ENCODE peak calls at places on chromosome 9, in seven cellular contexts. X, B, F, C, O, J and V are unnamed samples.

GRCh38 chr9:119601632-119602031 is 232.4 kb upstream of the BRINP1 start:
- DNase-seq in J (no peak), X (no peak), B (no peak), O (no peak), F (no peak), C (no peak), V (no peak)

GRCh38 chr9:4538621-4539020 is 48.4 kb downstream of the SLC1A1 start:
- DNase-seq in O (no peak), C (no peak), J (no peak), X (no peak), F (no peak), B (no peak), V (no peak)

GRCh38 chr9:35518212-35518917 is 28.5 kb downstream of the RUSC2 start:
- DNase-seq in O (no peak), C (peak; percentile 64), X (peak; percentile 88), B (no peak), J (peak; percentile 87), F (no peak), V (no peak)

GRCh38 chr9:138103111-138103823 is 225.7 kb downstream of the CACNA1B start:
- DNase-seq in F (no peak), C (no peak), X (no peak), O (no peak), B (peak; percentile 33), J (no peak), V (no peak)

GRCh38 chr9:9790216-9790872 is 822.5 kb downstream of the PTPRD start:
- DNase-seq in X (peak; percentile 26), J (no peak), F (no peak), O (peak; percentile 48), B (no peak), C (peak; percentile 36), V (peak; percentile 75)

GRCh38 chr9:108396193-108396592 is 459.6 kb downstream of the ACTL7B start:
- DNase-seq in C (no peak), J (no peak), B (no peak), X (no peak), O (no peak), F (no peak), V (no peak)

GRCh38 chr9:74379718-74380117 is 117.4 kb upstream of the RORB start:
- DNase-seq in X (no peak), F (no peak), O (peak; percentile 17), B (no peak), C (peak; percentile 20), J (no peak), V (peak; percentile 51)

GRCh38 chr9:37994639-37995347 is 74.2 kb downstream of the SHB start:
- DNase-seq in J (peak; percentile 41), O (peak; percentile 92), B (peak; percentile 88), X (peak; percentile 73), C (no peak), F (peak; percentile 75), V (peak; percentile 68)

GRCh38 chr9:33051149-33051548 is 25.3 kb downstream of the SMU1 start:
- DNase-seq in B (no peak), F (no peak), X (no peak), C (no peak), O (no peak), J (no peak), V (peak; percentile 60)

GRCh38 chr9:38130724-38131123 is 61.7 kb upstream of the SHB start:
- DNase-seq in X (no peak), J (no peak), O (no peak), B (no peak), C (no peak), F (no peak), V (no peak)

GRCh38 chr9:14987858-14988257 is 77.6 kb upstream of the FREM1 start:
- DNase-seq in F (no peak), X (no peak), J (no peak), B (no peak), O (no peak), C (no peak), V (peak; percentile 45)

GRCh38 chr9:121491111-121491510 is 8.5 kb downstream of the GGTA1 start:
- DNase-seq in C (no peak), J (no peak), B (no peak), O (no peak), F (no peak), X (no peak), V (no peak)

GRCh38 chr9:12604154-12604825 is 88.9 kb upstream of the TYRP1 start:
- DNase-seq in J (no peak), C (no peak), F (no peak), B (no peak), O (peak; percentile 47), X (peak; percentile 49), V (no peak)

GRCh38 chr9:33952066-33952465 is 96.6 kb downstream of the UBAP2 start:
- DNase-seq in F (no peak), J (no peak), X (no peak), O (no peak), B (no peak), C (no peak), V (no peak)

GRCh38 chr9:86142973-86143372 is 43.6 kb upstream of the GOLM1 start:
- DNase-seq in F (no peak), X (no peak), C (no peak), B (no peak), O (no peak), J (no peak), V (no peak)

GRCh38 chr9:128575469-128575868 is 23.1 kb downstream of the SPTAN1 start:
- DNase-seq in B (no peak), X (no peak), F (no peak), C (no peak), O (peak; percentile 76), J (no peak), V (no peak)

GRCh38 chr9:69549310-69550202 is 122.6 kb downstream of the APBA1 start:
- DNase-seq in J (peak; percentile 30), X (peak; percentile 29), C (no peak), F (no peak), B (no peak), O (peak; percentile 58), V (peak; percentile 72)

GRCh38 chr9:108443278-108443633 is 412.5 kb downstream of the ACTL7B start:
- DNase-seq in X (no peak), C (no peak), J (no peak), O (no peak), F (no peak), B (no peak), V (no peak)

GRCh38 chr9:33619666-33620404 is 95.8 kb downstream of the ANKRD18B start:
- DNase-seq in F (no peak), X (peak; percentile 72), C (no peak), B (no peak), J (no peak), O (peak; percentile 60), V (no peak)

GRCh38 chr9:107172160-107172978 is 110.7 kb upstream of the RAD23B start:
- DNase-seq in O (peak; percentile 76), X (peak; percentile 75), F (peak; percentile 60), J (peak; percentile 47), B (peak; percentile 59), C (peak; percentile 79), V (peak; percentile 90)

GRCh38 chr9:18689881-18690280 is 215.9 kb downstream of the ADAMTSL1 start:
- DNase-seq in J (no peak), B (no peak), X (no peak), O (no peak), F (no peak), C (no peak), V (no peak)

GRCh38 chr9:121840838-121841760 is 189.7 kb downstream of the DAB2IP start:
- DNase-seq in O (no peak), C (no peak), B (no peak), X (no peak), F (no peak), J (no peak), V (no peak)

GRCh38 chr9:94056442-94056974 is 27.8 kb upstream of the PTPDC1 start:
- DNase-seq in C (no peak), F (no peak), X (peak; percentile 89), B (no peak), O (peak; percentile 30), J (peak; percentile 46), V (no peak)

GRCh38 chr9:133796562-133796961 is 58.4 kb upstream of the SARDH start:
- DNase-seq in X (no peak), J (no peak), F (no peak), O (no peak), C (no peak), B (no peak), V (no peak)
- H3K27ac ChIP-seq in X (no peak overlapping the region), J (no peak overlapping the region), F (no peak overlapping the region), O (no peak overlapping the region), C (no peak overlapping the region), B (no peak overlapping the region), V (no peak overlapping the region)

GRCh38 chr9:126146254-126147145 is 180.1 kb upstream of the MVB12B start:
- DNase-seq in X (no peak), F (no peak), B (no peak), C (peak; percentile 59), J (no peak), O (peak; percentile 47), V (peak; percentile 68)

GRCh38 chr9:126147186-126147585 is 179.4 kb upstream of the MVB12B start:
- DNase-seq in C (no peak), J (no peak), O (no peak), F (no peak), B (no peak), X (no peak), V (no peak)

GRCh38 chr9:126148994-126149393 is 177.6 kb upstream of the MVB12B start:
- DNase-seq in J (no peak), X (no peak), C (no peak), F (no peak), B (peak; percentile 30), O (no peak), V (no peak)

GRCh38 chr9:126148523-126148870 is 178.1 kb upstream of the MVB12B start:
- DNase-seq in C (no peak), X (no peak), F (no peak), O (no peak), J (no peak), B (peak; percentile 20), V (no peak)

GRCh38 chr9:126147620-126148522 is 178.8 kb upstream of the MVB12B start:
- DNase-seq in O (no peak), F (no peak), C (no peak), X (no peak), B (peak; percentile 23), J (no peak), V (no peak)
- H3K27me3 ChIP-seq in O (peaks cover 58% of the 10 kb centered on the region), F (no peaks in the 10 kb centered on the region), C (no peaks in the 10 kb centered on the region), X (peaks cover 5% of the 10 kb centered on the region), B (no peaks in the 10 kb centered on the region), J (peaks cover 3% of the 10 kb centered on the region), V (no peaks in the 10 kb centered on the region)

DNA sequence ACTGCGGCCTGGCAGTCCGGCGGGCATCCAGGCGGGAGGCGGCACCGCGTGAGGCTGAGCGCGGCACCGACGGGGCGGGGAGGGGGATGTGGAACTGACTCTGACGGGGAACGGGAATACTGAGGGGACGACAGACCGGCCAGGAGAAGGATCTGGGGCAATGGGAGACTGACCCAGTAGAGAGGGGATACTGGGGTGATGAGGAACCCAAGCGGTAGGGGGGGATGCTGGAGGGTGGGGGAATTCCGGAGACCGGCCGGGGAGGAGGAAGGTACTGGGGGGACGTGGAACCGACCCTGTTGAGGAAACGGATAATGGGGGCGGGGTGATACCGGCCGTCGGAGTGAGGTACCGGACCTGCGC is 423 bp downstream of the IPPK start:
- DNase-seq in O (peak; percentile 20), F (no peak), B (peak; percentile 88), C (no peak), J (no peak), X (no peak), V (peak; percentile 59)
- H3K27ac ChIP-seq in O (peak overlapping the region; percentile 53), F (peak overlapping the region; percentile 89), B (peak overlapping the region; percentile 69), C (no peak overlapping the region), J (peak overlapping the region; percentile 95), X (peak overlapping the region; percentile 97), V (peak overlapping the region; percentile 45)

DNA sequence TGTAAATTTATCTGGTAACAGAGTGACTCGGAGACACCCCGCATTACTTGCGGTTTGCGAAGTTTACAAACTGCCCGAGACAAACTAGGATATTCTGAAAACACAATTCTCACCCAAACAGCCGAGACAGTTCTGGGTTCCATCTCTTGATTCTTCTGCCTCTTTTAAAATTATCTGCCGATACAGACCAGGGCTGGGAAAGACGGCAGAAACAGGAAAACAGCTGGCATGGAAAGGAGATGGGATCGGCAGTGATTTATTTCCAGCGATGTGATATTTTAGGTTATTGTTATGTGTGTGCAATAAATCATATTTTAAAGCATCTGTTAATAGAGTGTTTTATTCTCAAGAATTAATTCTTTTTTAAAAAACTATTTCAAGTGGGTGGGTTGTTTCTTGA is 93.3 kb upstream of the LMX1B start:
- DNase-seq in C (no peak), X (no peak), F (no peak), B (no peak), J (no peak), O (no peak), V (no peak)
- H3K27me3 ChIP-seq in C (no peaks in the 10 kb centered on the region), X (peaks cover 45% of the 10 kb centered on the region), F (peaks cover 59% of the 10 kb centered on the region), B (peaks cover 18% of the 10 kb centered on the region), J (peaks cover 62% of the 10 kb centered on the region), O (peaks cover 54% of the 10 kb centered on the region), V (no peaks in the 10 kb centered on the region)